ENCODE peak calls at places on chromosomes 1 and 21, in ten cellular contexts. One of them, this sample, is unnamed.
A peak's percentile ranks its signal among the peaks of the same experiment; 100 is the strongest.

GRCh38 chr1:234519506-234519905 is 40.5 kb upstream of the TARBP1 start:
- DNase-seq in nucleus accumbens: no peak
- DNase-seq in lower lobe of right lung: no peak
- DNase-seq in right atrium auricular region: no peak
- DNase-seq in heart right ventricle: no peak
- DNase-seq in GM04503: no peak
- DNase-seq in GM12892: no peak
- DNase-seq in AG20443: no peak
- DNase-seq in activated effector memory CD4-positive, alpha-beta T cell treated with anti-CD3 and anti-CD28 coated beads, Interleukin-2, amount 50 U/mL, for 16 hours: no peak
- DNase-seq in Right ventricle myocardium superior: no peak
- DNase-seq in this sample: no peak

GRCh38 chr21:42495765-42496119 is 282 bp downstream of the RSPH1 start:
- DNase-seq in lower lobe of right lung: no peak
- DNase-seq in GM04503: no peak
- DNase-seq in AG20443: no peak
- DNase-seq in nucleus accumbens: no peak
- DNase-seq in activated effector memory CD4-positive, alpha-beta T cell treated with anti-CD3 and anti-CD28 coated beads, Interleukin-2, amount 50 U/mL, for 16 hours: no peak
- DNase-seq in Right ventricle myocardium superior: peak; percentile 51
- DNase-seq in right atrium auricular region: no peak
- DNase-seq in GM12892: no peak
- DNase-seq in heart right ventricle: no peak
- DNase-seq in this sample: no peak

GRCh38 chr1:116067564-116067887 is 43.7 kb upstream of the MAB21L3 start:
- DNase-seq in AG20443: peak; percentile 85
- DNase-seq in heart right ventricle: peak; percentile 14
- DNase-seq in right atrium auricular region: peak; percentile 61
- DNase-seq in GM04503: peak; percentile 53
- DNase-seq in lower lobe of right lung: no peak
- DNase-seq in Right ventricle myocardium superior: peak; percentile 50
- DNase-seq in nucleus accumbens: no peak
- DNase-seq in GM12892: no peak
- DNase-seq in activated effector memory CD4-positive, alpha-beta T cell treated with anti-CD3 and anti-CD28 coated beads, Interleukin-2, amount 50 U/mL, for 16 hours: no peak
- DNase-seq in this sample: no peak

GRCh38 chr21:26977741-26978140 is 10.9 kb upstream of the ADAMTS5 start:
- DNase-seq in right atrium auricular region: no peak
- DNase-seq in AG20443: peak; percentile 14
- DNase-seq in activated effector memory CD4-positive, alpha-beta T cell treated with anti-CD3 and anti-CD28 coated beads, Interleukin-2, amount 50 U/mL, for 16 hours: no peak
- DNase-seq in GM04503: no peak
- DNase-seq in heart right ventricle: no peak
- DNase-seq in Right ventricle myocardium superior: no peak
- DNase-seq in lower lobe of right lung: no peak
- DNase-seq in GM12892: no peak
- DNase-seq in nucleus accumbens: no peak
- DNase-seq in this sample: no peak

GRCh38 chr1:30908446-30908885 is at the start of gene SDC3:
- DNase-seq in AG20443: peak; percentile 89
- DNase-seq in GM12892: no peak
- DNase-seq in GM04503: no peak
- DNase-seq in right atrium auricular region: no peak
- DNase-seq in Right ventricle myocardium superior: peak; percentile 54
- DNase-seq in lower lobe of right lung: no peak
- DNase-seq in activated effector memory CD4-positive, alpha-beta T cell treated with anti-CD3 and anti-CD28 coated beads, Interleukin-2, amount 50 U/mL, for 16 hours: no peak
- DNase-seq in nucleus accumbens: no peak
- DNase-seq in heart right ventricle: peak; percentile 48
- DNase-seq in this sample: no peak

GRCh38 chr21:42653492-42654061 is at the start of gene PDE9A:
- DNase-seq in right atrium auricular region: no peak
- DNase-seq in activated effector memory CD4-positive, alpha-beta T cell treated with anti-CD3 and anti-CD28 coated beads, Interleukin-2, amount 50 U/mL, for 16 hours: no peak
- DNase-seq in lower lobe of right lung: peak; percentile 49
- DNase-seq in GM12892: no peak
- DNase-seq in GM04503: no peak
- DNase-seq in Right ventricle myocardium superior: peak; percentile 50
- DNase-seq in heart right ventricle: peak; percentile 36
- DNase-seq in AG20443: peak; percentile 35
- DNase-seq in nucleus accumbens: no peak
- DNase-seq in this sample: no peak

GRCh38 chr1:199843856-199844255 is 183.7 kb upstream of the NR5A2 start:
- DNase-seq in activated effector memory CD4-positive, alpha-beta T cell treated with anti-CD3 and anti-CD28 coated beads, Interleukin-2, amount 50 U/mL, for 16 hours: no peak
- DNase-seq in lower lobe of right lung: no peak
- DNase-seq in GM04503: no peak
- DNase-seq in Right ventricle myocardium superior: no peak
- DNase-seq in nucleus accumbens: no peak
- DNase-seq in AG20443: no peak
- DNase-seq in GM12892: no peak
- DNase-seq in right atrium auricular region: no peak
- DNase-seq in heart right ventricle: no peak
- DNase-seq in this sample: no peak

GRCh38 chr1:18090636-18091035 is 17.0 kb upstream of the IGSF21 start:
- DNase-seq in activated effector memory CD4-positive, alpha-beta T cell treated with anti-CD3 and anti-CD28 coated beads, Interleukin-2, amount 50 U/mL, for 16 hours: no peak
- DNase-seq in right atrium auricular region: no peak
- DNase-seq in heart right ventricle: no peak
- DNase-seq in Right ventricle myocardium superior: no peak
- DNase-seq in GM12892: no peak
- DNase-seq in GM04503: no peak
- DNase-seq in AG20443: no peak
- DNase-seq in nucleus accumbens: no peak
- DNase-seq in lower lobe of right lung: no peak
- DNase-seq in this sample: no peak

GRCh38 chr1:226691257-226691656 is 47.8 kb downstream of the ITPKB start:
- DNase-seq in right atrium auricular region: no peak
- DNase-seq in activated effector memory CD4-positive, alpha-beta T cell treated with anti-CD3 and anti-CD28 coated beads, Interleukin-2, amount 50 U/mL, for 16 hours: peak; percentile 84
- DNase-seq in GM12892: no peak
- DNase-seq in heart right ventricle: no peak
- DNase-seq in Right ventricle myocardium superior: no peak
- DNase-seq in GM04503: no peak
- DNase-seq in nucleus accumbens: no peak
- DNase-seq in AG20443: no peak
- DNase-seq in lower lobe of right lung: no peak
- DNase-seq in this sample: no peak

GRCh38 chr1:180909005-180909414 is 3.7 kb upstream of the KIAA1614 start:
- DNase-seq in nucleus accumbens: no peak
- DNase-seq in heart right ventricle: no peak
- DNase-seq in lower lobe of right lung: no peak
- DNase-seq in GM04503: no peak
- DNase-seq in Right ventricle myocardium superior: no peak
- DNase-seq in activated effector memory CD4-positive, alpha-beta T cell treated with anti-CD3 and anti-CD28 coated beads, Interleukin-2, amount 50 U/mL, for 16 hours: no peak
- DNase-seq in AG20443: no peak
- DNase-seq in GM12892: no peak
- DNase-seq in right atrium auricular region: no peak
- DNase-seq in this sample: peak; percentile 28

GRCh38 chr1:55423376-55423775 is 208.2 kb upstream of the USP24 start:
- DNase-seq in heart right ventricle: no peak
- DNase-seq in nucleus accumbens: no peak
- DNase-seq in Right ventricle myocardium superior: no peak
- DNase-seq in right atrium auricular region: no peak
- DNase-seq in AG20443: no peak
- DNase-seq in GM04503: no peak
- DNase-seq in activated effector memory CD4-positive, alpha-beta T cell treated with anti-CD3 and anti-CD28 coated beads, Interleukin-2, amount 50 U/mL, for 16 hours: no peak
- DNase-seq in lower lobe of right lung: no peak
- DNase-seq in GM12892: no peak
- DNase-seq in this sample: no peak

GRCh38 chr21:41805643-41806042 is 38.8 kb upstream of the RIPK4 start:
- DNase-seq in GM04503: no peak
- DNase-seq in activated effector memory CD4-positive, alpha-beta T cell treated with anti-CD3 and anti-CD28 coated beads, Interleukin-2, amount 50 U/mL, for 16 hours: no peak
- DNase-seq in GM12892: no peak
- DNase-seq in heart right ventricle: no peak
- DNase-seq in lower lobe of right lung: no peak
- DNase-seq in right atrium auricular region: no peak
- DNase-seq in nucleus accumbens: no peak
- DNase-seq in AG20443: no peak
- DNase-seq in Right ventricle myocardium superior: no peak
- DNase-seq in this sample: no peak

GRCh38 chr1:1748686-1749321 is 24.6 kb upstream of the CDK11A start:
- DNase-seq in heart right ventricle: no peak
- DNase-seq in AG20443: peak; percentile 4
- DNase-seq in activated effector memory CD4-positive, alpha-beta T cell treated with anti-CD3 and anti-CD28 coated beads, Interleukin-2, amount 50 U/mL, for 16 hours: no peak
- DNase-seq in Right ventricle myocardium superior: no peak
- DNase-seq in lower lobe of right lung: no peak
- DNase-seq in nucleus accumbens: no peak
- DNase-seq in right atrium auricular region: no peak
- DNase-seq in GM12892: no peak
- DNase-seq in GM04503: no peak
- DNase-seq in this sample: no peak

GRCh38 chr21:34520769-34521508 is 8.9 kb upstream of the KCNE1 start:
- DNase-seq in lower lobe of right lung: peak; percentile 69
- DNase-seq in Right ventricle myocardium superior: peak; percentile 66
- DNase-seq in heart right ventricle: peak; percentile 39
- DNase-seq in activated effector memory CD4-positive, alpha-beta T cell treated with anti-CD3 and anti-CD28 coated beads, Interleukin-2, amount 50 U/mL, for 16 hours: no peak
- DNase-seq in GM04503: no peak
- DNase-seq in GM12892: no peak
- DNase-seq in AG20443: no peak
- DNase-seq in right atrium auricular region: no peak
- DNase-seq in nucleus accumbens: no peak
- DNase-seq in this sample: no peak

GRCh38 chr1:43414634-43415223 is 25.0 kb downstream of the SZT2 start:
- DNase-seq in GM12892: no peak
- DNase-seq in GM04503: no peak
- DNase-seq in lower lobe of right lung: no peak
- DNase-seq in right atrium auricular region: no peak
- DNase-seq in Right ventricle myocardium superior: no peak
- DNase-seq in heart right ventricle: no peak
- DNase-seq in AG20443: peak; percentile 60
- DNase-seq in activated effector memory CD4-positive, alpha-beta T cell treated with anti-CD3 and anti-CD28 coated beads, Interleukin-2, amount 50 U/mL, for 16 hours: peak; percentile 82
- DNase-seq in nucleus accumbens: no peak
- DNase-seq in this sample: no peak

GRCh38 chr1:6445062-6445763 is 20.6 kb downstream of the ESPN start:
- DNase-seq in Right ventricle myocardium superior: peak; percentile 67
- DNase-seq in AG20443: peak; percentile 68
- DNase-seq in heart right ventricle: peak; percentile 40
- DNase-seq in activated effector memory CD4-positive, alpha-beta T cell treated with anti-CD3 and anti-CD28 coated beads, Interleukin-2, amount 50 U/mL, for 16 hours: peak; percentile 79
- DNase-seq in nucleus accumbens: no peak
- DNase-seq in GM04503: no peak
- DNase-seq in GM12892: no peak
- DNase-seq in right atrium auricular region: no peak
- DNase-seq in lower lobe of right lung: no peak
- DNase-seq in this sample: no peak

GRCh38 chr1:203351037-203351625 is at the start of gene FMOD:
- DNase-seq in Right ventricle myocardium superior: peak; percentile 54
- DNase-seq in nucleus accumbens: no peak
- DNase-seq in lower lobe of right lung: no peak
- DNase-seq in heart right ventricle: peak; percentile 38
- DNase-seq in activated effector memory CD4-positive, alpha-beta T cell treated with anti-CD3 and anti-CD28 coated beads, Interleukin-2, amount 50 U/mL, for 16 hours: no peak
- DNase-seq in AG20443: peak; percentile 87
- DNase-seq in GM12892: no peak
- DNase-seq in right atrium auricular region: peak; percentile 89
- DNase-seq in GM04503: peak; percentile 15
- DNase-seq in this sample: peak; percentile 92

GRCh38 chr21:39938086-39938611 is 70.9 kb downstream of the PCP4 start:
- DNase-seq in heart right ventricle: no peak
- DNase-seq in nucleus accumbens: no peak
- DNase-seq in Right ventricle myocardium superior: no peak
- DNase-seq in GM12892: no peak
- DNase-seq in lower lobe of right lung: no peak
- DNase-seq in activated effector memory CD4-positive, alpha-beta T cell treated with anti-CD3 and anti-CD28 coated beads, Interleukin-2, amount 50 U/mL, for 16 hours: no peak
- DNase-seq in GM04503: no peak
- DNase-seq in AG20443: no peak
- DNase-seq in right atrium auricular region: no peak
- DNase-seq in this sample: no peak

GRCh38 chr1:96971849-96972602 is 250.4 kb downstream of the PTBP2 start:
- DNase-seq in activated effector memory CD4-positive, alpha-beta T cell treated with anti-CD3 and anti-CD28 coated beads, Interleukin-2, amount 50 U/mL, for 16 hours: no peak
- DNase-seq in GM04503: no peak
- DNase-seq in GM12892: no peak
- DNase-seq in Right ventricle myocardium superior: no peak
- DNase-seq in lower lobe of right lung: no peak
- DNase-seq in nucleus accumbens: no peak
- DNase-seq in heart right ventricle: no peak
- DNase-seq in right atrium auricular region: no peak
- DNase-seq in AG20443: no peak
- DNase-seq in this sample: no peak

This sample was measured in coronary artery.